ENCODE peak calls at places on chromosomes 1 and 21, in four cellular contexts. S is upper lobe of left lung, D is hepatocyte, J is skeletal muscle cell. M is an unnamed sample.

GRCh38 chr1:147630447-147630846 is 39.9 kb downstream of the ACP6 start:
- DNase-seq in S (no peak), J (peak), D (no peak), M (no peak)

GRCh38 chr1:92817986-92818764 is 13.7 kb upstream of the RPL5 start:
- DNase-seq in D (peak), S (no peak), J (peak), M (peak)

GRCh38 chr1:1304331-1305299 is 3.1 kb downstream of the ACAP3 start:
- DNase-seq in S (peak), J (peak), D (peak), M (no peak)

GRCh38 chr1:21323091-21323490 is 32.8 kb upstream of the ECE1 start:
- DNase-seq in J (no peak), S (no peak), D (no peak), M (no peak)

GRCh38 chr21:40631201-40631600 is 215.8 kb downstream of the DSCAM start:
- DNase-seq in J (no peak), D (no peak), S (no peak), M (no peak)

GRCh38 chr1:7366286-7366954 is 404.7 kb upstream of the VAMP3 start:
- DNase-seq in J (no peak), S (no peak), D (no peak), M (no peak)

GRCh38 chr1:151187205-151187604 is 2.8 kb downstream of the VPS72 start:
- DNase-seq in J (no peak), S (no peak), D (no peak), M (no peak)

GRCh38 chr1:198186916-198187580 is 30.2 kb downstream of the NEK7 start:
- DNase-seq in D (no peak), S (no peak), J (no peak), M (no peak)

GRCh38 chr1:37797750-37798345 is 4.2 kb downstream of the MANEAL start:
- DNase-seq in D (no peak), S (no peak), J (no peak), M (no peak)

GRCh38 chr1:71882241-71883036 is 399.9 kb downstream of the NEGR1 start:
- DNase-seq in J (no peak), D (no peak), S (no peak), M (no peak)

GRCh38 chr1:84936116-84936810 is 43.3 kb upstream of the LPAR3 start:
- DNase-seq in S (no peak), J (no peak), D (peak), M (peak)

GRCh38 chr1:192974701-192975100 is 84.5 kb downstream of the UCHL5 start:
- DNase-seq in D (no peak), J (no peak), S (no peak), M (peak)

GRCh38 chr1:210650403-210650802 is 321.7 kb downstream of the HHAT start:
- DNase-seq in J (no peak), D (no peak), S (no peak), M (no peak)

GRCh38 chr1:61724721-61725694 is at the start of gene TM2D1:
- DNase-seq in S (peak), D (peak), J (peak), M (peak)

GRCh38 chr1:208455821-208456220 is 211.6 kb upstream of the PLXNA2 start:
- DNase-seq in J (peak), S (no peak), D (no peak), M (no peak)

GRCh38 chr1:52365091-52365745 is 787 bp downstream of the CC2D1B start:
- DNase-seq in D (peak), S (no peak), J (peak), M (peak)

GRCh38 chr1:109181085-109181806 is 32.5 kb upstream of the SARS1 start:
- DNase-seq in D (peak), J (no peak), S (no peak), M (peak)

GRCh38 chr21:36429672-36430546 is 44.7 kb downstream of the CHAF1B start:
- DNase-seq in D (peak), J (peak), S (no peak), M (peak)

GRCh38 chr1:191125950-191126349 is 648.3 kb upstream of the BRINP3 start:
- DNase-seq in J (no peak), D (no peak), S (peak), M (no peak)